ENCODE peak calls at places on chromosomes 5 and 9, in five cellular contexts. C is neural progenitor cell, S is hepatocyte, E is H1, O is PC-3. R is an unnamed sample.

GRCh38 chr9:18793122-18793521 is 239.9 kb downstream of the SAXO1 start:
- DNase-seq in C (no peak), S (no peak), E (no peak), O (no peak), R (no peak)

GRCh38 chr5:163730206-163730782 is 224.9 kb downstream of the MAT2B start:
- DNase-seq in C (no peak), S (peak; percentile 9), E (no peak), O (no peak), R (no peak)

GRCh38 chr9:108374606-108375005 is 481.2 kb downstream of the ACTL7B start:
- DNase-seq in C (no peak), S (no peak), E (no peak), O (peak; percentile 14), R (no peak)

GRCh38 chr5:148309746-148310145 is 2.5 kb upstream of the SPINK7 start:
- DNase-seq in C (no peak), S (no peak), E (no peak), O (no peak), R (no peak)

GRCh38 chr9:75197521-75197920 is 109.2 kb downstream of the OSTF1 start:
- DNase-seq in C (no peak), S (peak; percentile 13), E (no peak), O (no peak), R (no peak)

GRCh38 chr9:88310310-88310980 is 77.8 kb upstream of the SPIN1 start:
- DNase-seq in C (peak; percentile 39), S (no peak), E (peak; percentile 43), O (peak; percentile 31), R (no peak)

GRCh38 chr9:37480759-37481158 is 5.0 kb upstream of the POLR1E start:
- DNase-seq in C (no peak), S (no peak), E (no peak), O (no peak), R (no peak)

GRCh38 chr9:127903557-127904475 is 4.4 kb upstream of the ST6GALNAC6 start:
- DNase-seq in C (no peak), S (peak; percentile 48), E (no peak), O (no peak), R (no peak)

GRCh38 chr5:23208959-23209431 is 298.4 kb upstream of the PRDM9 start:
- DNase-seq in C (peak; percentile 86), S (peak; percentile 86), E (peak; percentile 13), O (peak; percentile 91), R (peak; percentile 31)

GRCh38 chr9:96383165-96383939 is at the start of gene SLC35D2:
- DNase-seq in C (peak; percentile 84), S (peak; percentile 91), E (no peak), O (peak; percentile 58), R (peak; percentile 54)

GRCh38 chr9:3385871-3386270 is 139.9 kb downstream of the RFX3 start:
- DNase-seq in C (no peak), S (no peak), E (no peak), O (no peak), R (no peak)

GRCh38 chr9:16825971-16826370 is 44.5 kb downstream of the BNC2 start:
- DNase-seq in C (peak; percentile 82), S (peak; percentile 35), E (no peak), O (peak; percentile 20), R (no peak)

GRCh38 chr9:89795555-89796195 is 190.9 kb downstream of the GADD45G start:
- DNase-seq in C (no peak), S (no peak), E (no peak), O (no peak), R (no peak)

GRCh38 chr9:2991292-2991691 is 147.4 kb upstream of the PUM3 start:
- DNase-seq in C (no peak), S (no peak), E (no peak), O (peak; percentile 7), R (no peak)

GRCh38 chr9:85212209-85212608 is 529.5 kb downstream of the AGTPBP1 start:
- DNase-seq in C (no peak), S (peak; percentile 24), E (no peak), O (no peak), R (no peak)

GRCh38 chr5:160269017-160269416 is 39.7 kb downstream of the FABP6 start:
- DNase-seq in C (no peak), S (peak; percentile 31), E (no peak), O (no peak), R (peak; percentile 52)

GRCh38 chr9:27703591-27703990 is 130.3 kb upstream of the C9orf72 start:
- DNase-seq in C (no peak), S (no peak), E (no peak), O (no peak), R (no peak)

GRCh38 chr9:6641561-6641960 is 4.0 kb downstream of the GLDC start:
- DNase-seq in C (no peak), S (no peak), E (no peak), O (no peak), R (no peak)

GRCh38 chr5:174381241-174381640 is 335.7 kb downstream of the NSG2 start:
- DNase-seq in C (no peak), S (no peak), E (no peak), O (no peak), R (no peak)

GRCh38 chr5:174376056-174376455 is 330.6 kb downstream of the NSG2 start:
- DNase-seq in C (peak; percentile 13), S (no peak), E (no peak), O (no peak), R (no peak)

GRCh38 chr5:174380311-174380710 is 334.8 kb downstream of the NSG2 start:
- DNase-seq in C (no peak), S (no peak), E (no peak), O (no peak), R (no peak)

GRCh38 chr5:174376726-174377373 is 331.3 kb downstream of the NSG2 start:
- DNase-seq in C (no peak), S (no peak), E (no peak), O (no peak), R (no peak)

GRCh38 chr5:174378116-174378874 is 332.8 kb downstream of the NSG2 start:
- DNase-seq in C (no peak), S (no peak), E (no peak), O (peak; percentile 34), R (no peak)
- H2AFZ ChIP-seq in C (no peak overlapping the region), S (no peak overlapping the region), E (no peak overlapping the region), O (no peak overlapping the region), R (no peak overlapping the region)

GRCh38 chr5:122291000-122291592 is 20.9 kb upstream of the SNCAIP start:
- DNase-seq in C (no peak), S (peak; percentile 26), E (no peak), O (no peak), R (no peak)
- H3K9me3 ChIP-seq in C (no peaks in the 10 kb centered on the region), S (no peaks in the 10 kb centered on the region), E (no peaks in the 10 kb centered on the region), O (no peaks in the 10 kb centered on the region), R (no peaks in the 10 kb centered on the region)

DNA sequence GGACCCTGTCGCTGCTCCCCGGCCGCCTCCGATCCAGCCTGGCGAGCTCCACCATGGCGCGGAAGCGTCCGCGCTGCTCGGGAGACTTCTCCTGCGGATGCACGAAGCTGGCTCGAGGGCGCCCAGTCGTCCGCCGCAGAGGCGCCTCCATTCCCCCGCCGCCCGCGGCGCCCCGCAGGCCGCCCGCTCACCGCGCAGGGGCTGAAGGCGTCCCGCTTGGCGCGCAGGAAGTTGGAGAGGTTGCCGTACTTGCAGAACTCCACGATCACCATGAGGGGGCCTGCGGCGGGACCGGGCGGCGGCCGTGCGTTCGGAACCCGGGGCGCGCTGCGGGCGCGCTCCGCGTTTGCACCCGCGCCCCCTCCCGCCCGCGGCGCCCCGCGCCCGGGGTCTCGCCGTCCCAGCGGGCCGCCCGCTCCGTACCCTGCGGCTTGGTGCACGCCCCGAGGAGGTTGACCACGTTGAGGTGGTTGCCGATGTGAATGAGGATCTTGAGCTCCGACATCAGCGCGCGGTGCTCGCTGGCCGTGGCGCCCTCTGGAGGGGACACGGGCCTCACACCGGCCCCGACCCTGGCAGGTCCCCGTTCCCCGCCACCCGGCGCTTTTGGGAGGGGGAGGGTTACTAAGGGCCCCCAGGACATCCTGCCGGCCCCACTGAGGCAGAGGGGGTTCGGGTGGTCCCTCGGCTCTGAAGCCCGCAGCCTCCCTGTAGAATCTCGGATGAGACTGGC is 27.7 kb upstream of the SCGB3A1 start:
- DNase-seq in C (peak; percentile 82), S (peak; percentile 71), E (peak; percentile 15), O (no peak), R (no peak)
- TF ChIP-seq EZH2 in C (peak; percentile 69), S (no peak), E (peak; percentile 54), O (no peak), R (no peak)

GRCh38 chr9:86534572-86535258 is 180.5 kb upstream of the TUT7 start:
- DNase-seq in C (no peak), S (no peak), E (no peak), O (no peak), R (no peak)

GRCh38 chr9:86529496-86530275 is 175.5 kb upstream of the TUT7 start:
- DNase-seq in C (no peak), S (no peak), E (no peak), O (no peak), R (no peak)

GRCh38 chr9:86535406-86535915 is 181.3 kb upstream of the TUT7 start:
- DNase-seq in C (no peak), S (no peak), E (no peak), O (no peak), R (no peak)

GRCh38 chr9:86531273-86531672 is 177.1 kb upstream of the TUT7 start:
- DNase-seq in C (no peak), S (no peak), E (no peak), O (no peak), R (no peak)
- H2AFZ ChIP-seq in C (no peak overlapping the region), S (no peak overlapping the region), E (no peak overlapping the region), O (no peak overlapping the region), R (no peak overlapping the region)